ENCODE peak calls at places on chromosomes 12 and 14, in four cellular contexts. L is caudate nucleus; F is head of caudate nucleus; Q is stimulated activated CD8-positive, alpha-beta memory T cell treated with anti-CD3 and anti-CD28 coated beads, Interleukin-15, amount 100 ng/mL, for 1 hour. K is an unnamed sample.

GRCh38 chr12:117854339-117855012 is 114.3 kb downstream of the KSR2 start:
- DNase-seq in Q (no peak), F (peak; percentile 73), L (no peak), K (peak; percentile 23)

GRCh38 chr12:6824962-6825381 is 3.2 kb upstream of the P3H3 start:
- DNase-seq in Q (no peak), F (no peak), L (no peak), K (no peak)

GRCh38 chr14:89391556-89391955 is 25.5 kb downstream of the FOXN3 start:
- DNase-seq in Q (no peak), L (no peak), F (no peak), K (no peak)

GRCh38 chr12:58967551-58967950 is 47.2 kb upstream of the LRIG3 start:
- DNase-seq in F (no peak), Q (no peak), L (no peak), K (no peak)

GRCh38 chr12:119615518-119616475 is 22.2 kb downstream of the TMEM233 start:
- DNase-seq in F (no peak), L (no peak), Q (no peak), K (no peak)

GRCh38 chr14:85195872-85196477 is 334.0 kb upstream of the FLRT2 start:
- DNase-seq in Q (no peak), L (no peak), F (no peak), K (no peak)

GRCh38 chr12:78568326-78569020 is 296.1 kb upstream of the SYT1 start:
- DNase-seq in F (no peak), Q (no peak), L (no peak), K (no peak)

GRCh38 chr12:29544428-29545101 is 47.1 kb upstream of the OVCH1 start:
- DNase-seq in L (no peak), Q (no peak), F (no peak), K (no peak)